ENCODE peak calls at places on chromosomes 5 and 9, in nine cellular contexts. G is body of pancreas; F is activated CD4-positive, alpha-beta T cell treated with anti-CD3 and anti-CD28 coated beads, Interleukin-2, amount 50 U/mL, for 1 hour; O is stomach; J is C1 segment of cervical spinal cord; N is NCI-H1092; L is D721Med; U is IMR-90; W is NCI-H1436 treated with DMSO at 0.1 percent for 48 hours. K is an unnamed sample.
A peak's percentile ranks its signal among the peaks of the same experiment; 100 is the strongest.

GRCh38 chr9:26833792-26834191 is 58.8 kb downstream of the CAAP1 start:
- DNase-seq in L (no peak), W (peak; percentile 9), G (no peak), U (no peak), N (no peak), J (no peak), F (no peak), O (no peak), K (no peak)

GRCh38 chr9:69584746-69585145 is 87.4 kb downstream of the APBA1 start:
- DNase-seq in J (no peak), O (no peak), L (no peak), G (no peak), W (no peak), F (no peak), U (no peak), N (no peak), K (no peak)

GRCh38 chr9:124500796-124501611 is 6.2 kb downstream of the NR5A1 start:
- DNase-seq in J (no peak), G (no peak), W (no peak), O (no peak), U (no peak), N (no peak), L (no peak), F (no peak), K (no peak)

GRCh38 chr9:116456490-116457088 is 230.5 kb upstream of the TRIM32 start:
- DNase-seq in W (no peak), N (no peak), J (no peak), G (no peak), L (no peak), U (no peak), F (no peak), O (no peak), K (no peak)

GRCh38 chr9:77865385-77865784 is 166.2 kb downstream of the GNAQ start:
- DNase-seq in L (no peak), O (peak; percentile 40), W (no peak), J (no peak), N (no peak), F (no peak), G (no peak), U (no peak), K (no peak)

GRCh38 chr5:38433160-38433861 is 123.1 kb downstream of the LIFR start:
- DNase-seq in U (peak; percentile 87), L (no peak), F (no peak), G (peak; percentile 12), N (peak; percentile 5), J (no peak), O (no peak), W (no peak), K (no peak)

GRCh38 chr5:34603378-34603777 is 52.8 kb upstream of the RAI14 start:
- DNase-seq in U (no peak), N (no peak), J (no peak), F (no peak), O (no peak), W (no peak), L (no peak), G (no peak), K (no peak)

GRCh38 chr9:4334439-4334838 is 34.6 kb upstream of the GLIS3 start:
- DNase-seq in G (peak; percentile 96), J (peak; percentile 63), O (peak; percentile 83), W (no peak), U (peak; percentile 8), L (no peak), F (no peak), N (peak; percentile 45), K (no peak)

K was measured in effector memory CD8-positive, alpha-beta T cell.